ENCODE peak calls at places on chromosomes 1 and 21, in nine cellular contexts. A, Q, Z, H, W, F, E, G and Y are unnamed samples. For H3K4me1 and H3K27me3, the result is how much of the 10 kb centered on the place peaks cover.

GRCh38 chr1:87684194-87684593 is 355.5 kb downstream of the LMO4 start:
- DNase-seq in A (peak), Q (no peak), Z (peak), H (peak), W (peak), F (no peak), E (peak), G (no peak), Y (peak)

GRCh38 chr1:108077991-108078390 is 113.0 kb upstream of the VAV3 start:
- DNase-seq in A (no peak), Q (no peak), Z (no peak), H (no peak), W (no peak), F (no peak), E (no peak), G (no peak), Y (no peak)

GRCh38 chr1:114956570-114956969 is 73.1 kb upstream of the TSHB start:
- DNase-seq in A (no peak), Q (no peak), Z (no peak), H (no peak), W (no peak), F (no peak), E (no peak), G (peak), Y (peak)

GRCh38 chr21:33394260-33394659 is 9.0 kb upstream of the IFNGR2 start:
- DNase-seq in A (no peak), Q (no peak), Z (no peak), H (no peak), W (peak), F (no peak), E (peak), G (no peak), Y (peak)

GRCh38 chr1:185871627-185872150 is 137.5 kb downstream of the HMCN1 start:
- DNase-seq in A (no peak), Q (no peak), Z (no peak), H (no peak), W (no peak), F (no peak), E (no peak), G (no peak), Y (no peak)

GRCh38 chr1:181141431-181141910 is 53.0 kb downstream of the IER5 start:
- DNase-seq in A (no peak), Q (peak), Z (peak), H (peak), W (peak), F (peak), E (peak), G (no peak), Y (no peak)

GRCh38 chr1:99674665-99675064 is 28.8 kb downstream of the PALMD start:
- DNase-seq in A (no peak), Q (no peak), Z (peak), H (no peak), W (no peak), F (no peak), E (no peak), G (no peak), Y (no peak)

GRCh38 chr1:43887748-43888147 is 45.9 kb upstream of the ARTN start:
- DNase-seq in A (no peak), Q (no peak), Z (no peak), H (no peak), W (no peak), F (no peak), E (no peak), G (no peak), Y (no peak)

GRCh38 chr1:236724521-236724920 is 38.2 kb downstream of the ACTN2 start:
- DNase-seq in A (no peak), Q (no peak), Z (no peak), H (no peak), W (no peak), F (no peak), E (no peak), G (no peak), Y (no peak)

GRCh38 chr1:161019767-161020572 is 982 bp downstream of the F11R start:
- DNase-seq in A (no peak), Q (no peak), Z (no peak), H (peak), W (no peak), F (no peak), E (no peak), G (no peak), Y (no peak)

GRCh38 chr1:54332781-54333585 is 73.2 kb downstream of the SSBP3 start:
- DNase-seq in A (no peak), Q (no peak), Z (no peak), H (peak), W (no peak), F (no peak), E (no peak), G (no peak), Y (peak)

GRCh38 chr1:93708734-93709481 is 27.3 kb upstream of the BCAR3 start:
- DNase-seq in A (no peak), Q (no peak), Z (peak), H (peak), W (peak), F (no peak), E (no peak), G (no peak), Y (peak)

GRCh38 chr1:159751022-159751421 is 29.7 kb upstream of the DUSP23 start:
- DNase-seq in A (no peak), Q (no peak), Z (no peak), H (no peak), W (no peak), F (no peak), E (no peak), G (no peak), Y (no peak)

GRCh38 chr1:38166461-38166860 is 119.9 kb upstream of the POU3F1 start:
- DNase-seq in A (no peak), Q (no peak), Z (no peak), H (no peak), W (no peak), F (no peak), E (no peak), G (no peak), Y (no peak)

GRCh38 chr1:66302184-66302742 is 231.7 kb upstream of the SGIP1 start:
- DNase-seq in A (no peak), Q (no peak), Z (no peak), H (no peak), W (no peak), F (no peak), E (no peak), G (no peak), Y (no peak)

GRCh38 chr1:167095368-167095767 is 1.5 kb downstream of the STYXL2 start:
- DNase-seq in A (no peak), Q (no peak), Z (peak), H (no peak), W (no peak), F (no peak), E (no peak), G (no peak), Y (no peak)

GRCh38 chr1:27145934-27146354 is 9.0 kb downstream of the SLC9A1 start:
- DNase-seq in A (no peak), Q (no peak), Z (peak), H (no peak), W (no peak), F (peak), E (no peak), G (no peak), Y (peak)

GRCh38 chr1:12537906-12538461 is 80.0 kb downstream of the DHRS3 start:
- DNase-seq in A (no peak), Q (no peak), Z (no peak), H (no peak), W (no peak), F (no peak), E (no peak), G (no peak), Y (no peak)

GRCh38 chr1:234326493-234327366 is 46.5 kb upstream of the COA6 start:
- DNase-seq in A (no peak), Q (no peak), Z (peak), H (peak), W (peak), F (peak), E (peak), G (peak), Y (peak)

GRCh38 chr21:44952116-44952928 is 12.5 kb downstream of the SLX9 start:
- DNase-seq in A (no peak), Q (peak), Z (no peak), H (no peak), W (no peak), F (no peak), E (no peak), G (no peak), Y (no peak)

GRCh38 chr1:246343937-246344336 is 163.1 kb downstream of the SMYD3 start:
- DNase-seq in A (no peak), Q (no peak), Z (no peak), H (no peak), W (no peak), F (no peak), E (no peak), G (no peak), Y (no peak)

GRCh38 chr21:31347435-31348032 is 3.5 kb upstream of the TIAM1 start:
- DNase-seq in A (no peak), Q (no peak), Z (peak), H (no peak), W (no peak), F (peak), E (no peak), G (peak), Y (no peak)

GRCh38 chr21:27388835-27389234 is 421.9 kb upstream of the ADAMTS5 start:
- DNase-seq in A (no peak), Q (no peak), Z (no peak), H (no peak), W (no peak), F (no peak), E (no peak), G (no peak), Y (no peak)

GRCh38 chr1:160398823-160399222 is 1.5 kb upstream of the VANGL2 start:
- DNase-seq in A (no peak), Q (no peak), Z (no peak), H (no peak), W (no peak), F (no peak), E (no peak), G (no peak), Y (no peak)

GRCh38 chr21:23578027-23578426 is 2029.3 kb downstream of the MRPL39 start:
- DNase-seq in A (no peak), Q (no peak), Z (no peak), H (no peak), W (no peak), F (no peak), E (no peak), G (no peak), Y (no peak)

GRCh38 chr1:114502080-114502479 is 8.9 kb downstream of the TRIM33 start:
- DNase-seq in A (no peak), Q (no peak), Z (no peak), H (no peak), W (no peak), F (no peak), E (no peak), G (no peak), Y (no peak)

GRCh38 chr1:186409091-186409490 is 33.5 kb downstream of the ODR4 start:
- DNase-seq in A (no peak), Q (no peak), Z (no peak), H (no peak), W (no peak), F (no peak), E (no peak), G (no peak), Y (no peak)

GRCh38 chr1:229714964-229715603 is 89.0 kb downstream of the URB2 start:
- DNase-seq in A (no peak), Q (no peak), Z (peak), H (peak), W (peak), F (peak), E (peak), G (peak), Y (no peak)

GRCh38 chr1:231040800-231041704 is 998 bp upstream of the FAM89A start:
- DNase-seq in A (no peak), Q (peak), Z (no peak), H (peak), W (no peak), F (no peak), E (no peak), G (no peak), Y (no peak)

DNA sequence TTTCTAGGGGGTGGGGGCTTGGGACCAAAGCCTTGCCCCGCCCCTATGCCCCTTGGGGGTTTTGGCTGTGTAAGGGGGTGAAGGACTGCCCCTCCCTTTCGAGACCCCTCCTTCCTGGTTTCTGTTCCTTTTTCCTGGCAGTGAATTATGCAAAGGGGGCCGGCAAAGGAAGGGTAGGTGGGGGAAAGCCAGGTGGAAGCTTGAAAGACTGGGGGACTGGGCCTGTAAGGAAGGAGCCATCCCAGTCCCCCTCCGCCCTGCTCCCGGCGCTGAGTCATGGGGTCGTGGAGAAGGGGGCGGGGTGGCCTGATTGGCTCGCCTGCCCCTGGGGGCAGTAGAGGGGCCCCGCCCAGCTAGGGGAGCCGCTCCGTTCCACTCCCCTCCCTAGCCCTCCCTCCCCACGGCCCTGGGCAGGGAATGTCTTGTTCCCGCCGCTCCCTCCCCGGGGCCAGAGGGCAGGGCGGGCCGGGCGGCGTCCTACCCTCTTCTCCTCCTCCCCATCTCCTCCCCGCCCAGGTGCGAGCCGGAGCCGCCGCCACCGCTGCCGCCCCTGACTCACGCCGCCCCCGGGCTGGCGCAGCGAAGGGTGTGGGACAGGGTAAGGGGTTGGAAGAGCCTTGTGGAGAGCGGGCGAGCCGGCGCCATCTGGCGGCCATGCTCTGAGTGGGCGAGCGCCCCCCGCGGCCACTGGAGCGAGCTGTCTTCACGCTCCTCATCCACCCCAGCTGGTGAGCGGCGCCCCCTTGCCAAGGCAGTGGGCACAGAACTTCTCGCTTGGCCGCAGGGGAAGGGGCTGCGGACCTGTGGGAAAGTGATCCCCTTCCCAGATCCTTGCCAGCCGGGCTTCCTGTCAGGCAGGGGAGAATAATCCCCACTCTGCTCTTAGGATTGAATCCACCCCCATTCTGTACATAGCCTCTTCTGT is 14.7 kb downstream of the ZBTB7B start:
- DNase-seq in A (peak), Q (peak), Z (peak), H (peak), W (peak), F (peak), E (peak), G (peak), Y (peak)
- TF ChIP-seq POLR2A in A (peak), Q (no peak), Z (no peak), H (peak), W (no peak), F (peak), E (peak), G (no peak), Y (no peak)

GRCh38 chr21:36850372-36850771 is 116.1 kb downstream of the HLCS start:
- DNase-seq in A (no peak), Q (no peak), Z (no peak), H (no peak), W (no peak), F (no peak), E (no peak), G (no peak), Y (no peak)

GRCh38 chr21:36851121-36851520 is 115.3 kb downstream of the HLCS start:
- DNase-seq in A (no peak), Q (no peak), Z (no peak), H (no peak), W (no peak), F (no peak), E (no peak), G (no peak), Y (no peak)

GRCh38 chr21:36852293-36852692 is 114.2 kb downstream of the HLCS start:
- DNase-seq in A (no peak), Q (no peak), Z (no peak), H (no peak), W (no peak), F (no peak), E (no peak), G (no peak), Y (no peak)

GRCh38 chr21:36854391-36854790 is 112.1 kb downstream of the HLCS start:
- DNase-seq in A (no peak), Q (no peak), Z (peak), H (peak), W (no peak), F (peak), E (peak), G (peak), Y (peak)

DNA sequence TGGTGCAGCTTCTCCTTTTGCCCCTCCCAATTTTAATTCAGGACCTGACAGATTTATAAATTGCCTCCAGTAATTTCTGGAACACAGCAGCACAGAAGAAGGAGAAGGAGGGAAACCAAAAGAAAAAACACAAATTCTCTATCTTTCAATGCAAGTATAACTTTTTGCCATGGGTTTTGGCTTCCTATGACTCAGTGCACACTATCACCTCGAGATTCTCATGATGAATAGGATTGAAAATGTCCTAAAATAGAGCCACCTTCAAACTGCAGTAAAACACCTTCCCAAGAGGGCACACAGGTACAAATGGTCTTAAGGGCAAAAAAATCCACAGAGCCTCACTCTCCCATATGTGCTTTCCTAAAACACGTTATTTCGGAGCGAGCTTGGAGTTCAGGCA is 113.6 kb downstream of the HLCS start:
- DNase-seq in A (no peak), Q (no peak), Z (no peak), H (no peak), W (no peak), F (no peak), E (no peak), G (no peak), Y (no peak)
- H3K4me1 ChIP-seq in A (under half), Q (under half), Z (under half), H (under half), W (under half), F (under half), E (under half), G (under half), Y (under half)

DNA sequence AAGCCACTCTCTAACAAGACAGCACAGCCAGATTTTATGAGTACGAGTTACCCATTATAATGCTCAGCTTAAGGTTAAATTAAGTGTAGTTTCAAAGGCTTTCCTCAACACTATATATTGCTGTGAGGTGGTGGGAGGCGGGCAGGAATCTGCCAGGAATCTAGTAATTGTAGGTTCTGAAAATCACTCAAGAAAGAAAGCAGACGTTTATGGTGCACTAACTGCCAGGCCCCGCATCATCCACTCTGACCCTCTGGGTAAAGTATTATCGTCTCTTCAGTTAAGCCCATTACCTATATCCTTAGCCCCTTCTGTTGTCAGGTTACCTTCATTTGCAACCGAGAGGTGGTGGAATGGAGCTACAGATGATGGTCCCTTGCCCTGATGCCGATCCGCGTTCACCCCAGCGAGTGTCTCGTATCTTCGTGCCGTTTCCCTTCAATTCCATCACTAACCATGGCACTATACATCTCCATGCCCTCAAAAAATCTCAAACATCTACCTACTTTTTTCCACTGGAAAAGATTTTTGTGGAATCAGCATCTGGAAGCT is 12.4 kb downstream of the HMGN1 start:
- DNase-seq in A (no peak), Q (no peak), Z (no peak), H (no peak), W (no peak), F (no peak), E (no peak), G (peak), Y (no peak)
- H3K27me3 ChIP-seq in A (under half), Q (under half), Z (under half), H (under half), W (under half), F (under half), E (under half), G (under half), Y (under half)

DNA sequence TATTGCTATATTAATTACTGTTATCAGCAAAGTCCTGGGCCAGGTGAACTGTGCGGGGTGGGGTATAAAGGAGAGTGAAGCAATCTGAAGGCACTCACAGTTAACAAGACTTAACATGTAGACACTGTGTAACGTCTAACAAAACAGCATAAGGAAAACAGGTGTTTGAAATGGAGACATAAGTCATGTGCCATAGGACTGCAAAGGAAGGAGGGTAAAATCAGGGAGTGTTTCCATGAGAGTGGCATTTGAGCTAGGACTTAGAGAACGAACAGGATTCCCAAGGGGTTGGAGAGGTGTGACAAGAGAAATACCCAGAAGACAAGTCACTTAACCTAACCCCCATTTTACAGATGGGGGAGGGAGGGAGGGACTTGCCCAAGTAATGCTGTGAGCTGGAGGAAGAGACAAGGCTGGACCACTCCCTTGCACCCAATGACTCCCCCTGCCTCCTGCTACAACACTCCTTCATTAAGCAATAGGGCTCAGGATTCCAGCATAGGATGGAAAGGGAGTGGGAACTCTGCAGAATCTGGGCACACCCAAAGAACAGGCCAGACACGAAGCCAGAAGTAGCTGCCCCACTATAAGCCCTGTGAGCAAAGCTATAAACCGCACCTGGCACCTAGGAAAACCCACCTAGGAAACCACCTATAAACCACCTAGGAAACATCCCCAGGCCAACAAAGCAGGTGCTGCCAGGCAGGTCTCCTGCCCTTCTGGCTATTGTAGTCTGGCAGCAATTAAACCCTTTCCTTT is 6.6 kb downstream of the PEF1 start:
- DNase-seq in A (peak), Q (no peak), Z (no peak), H (no peak), W (no peak), F (no peak), E (peak), G (no peak), Y (no peak)
- TF ChIP-seq POLR2A in A (no peak), Q (no peak), Z (no peak), H (no peak), W (no peak), F (no peak), E (no peak), G (no peak), Y (no peak)

DNA sequence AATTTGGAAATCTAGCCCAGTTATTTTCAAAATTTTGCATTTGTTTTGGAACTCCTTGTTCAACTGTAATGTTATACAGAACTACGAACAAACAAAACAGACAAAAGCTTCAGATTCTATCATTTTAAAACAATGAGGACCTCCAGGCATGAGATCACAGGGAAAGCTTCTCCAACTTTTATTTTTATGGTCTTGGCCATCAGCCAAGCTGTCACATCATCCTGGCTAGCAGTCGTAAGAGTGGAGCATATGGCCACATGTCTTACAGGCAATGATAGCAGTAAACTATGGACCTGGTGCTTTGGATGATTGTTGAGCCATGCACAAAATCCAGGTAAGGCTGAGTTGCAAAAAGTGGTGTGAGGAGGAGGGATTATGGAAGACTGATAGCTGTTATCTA is 299.6 kb downstream of the LMX1A start:
- DNase-seq in A (no peak), Q (no peak), Z (no peak), H (no peak), W (no peak), F (no peak), E (no peak), G (no peak), Y (no peak)
- H3K4me1 ChIP-seq in A (under half), Q (under half), Z (under half), H (under half), W (under half), F (under half), E (under half), G (under half), Y (under half)